ENCODE peak calls at places on chromosome 1, in eight cellular contexts. Z is AG04449; G is suprapubic skin; M is activated CD8-positive, alpha-beta T cell treated with anti-CD3 and anti-CD28 coated beads for 36 hours; L is stomach; F is tibial artery; V is NB4; S is GM06990. H is an unnamed sample.

GRCh38 chr1:243898278-243898677 is 48.2 kb upstream of the AKT3 start:
- DNase-seq in Z (no peak), G (no peak), M (no peak), L (no peak), F (no peak), V (no peak), S (no peak), H (no peak)

GRCh38 chr1:200962631-200963030 is 60.9 kb downstream of the KIF21B start:
- DNase-seq in Z (no peak), G (peak), M (no peak), L (no peak), F (no peak), V (no peak), S (no peak), H (no peak)

GRCh38 chr1:22105611-22106207 is 37.2 kb downstream of the WNT4 start:
- DNase-seq in Z (no peak), G (no peak), M (peak), L (no peak), F (no peak), V (peak), S (no peak), H (no peak)

GRCh38 chr1:154752273-154753030 is 117.6 kb downstream of the KCNN3 start:
- DNase-seq in Z (no peak), G (peak), M (peak), L (peak), F (no peak), V (peak), S (no peak), H (no peak)

GRCh38 chr1:171486048-171486519 is 754 bp downstream of the PRRC2C start:
- DNase-seq in Z (peak), G (no peak), M (peak), L (peak), F (no peak), V (peak), S (no peak), H (no peak)

GRCh38 chr1:930633-931138 is 7.0 kb downstream of the SAMD11 start:
- DNase-seq in Z (no peak), G (no peak), M (no peak), L (no peak), F (no peak), V (no peak), S (no peak), H (no peak)

GRCh38 chr1:67339623-67340343 is 32.1 kb downstream of the IL12RB2 start:
- DNase-seq in Z (no peak), G (no peak), M (peak), L (no peak), F (no peak), V (peak), S (peak), H (no peak)

GRCh38 chr1:169949139-169949538 is 55.4 kb upstream of the SCYL3 start:
- DNase-seq in Z (no peak), G (no peak), M (no peak), L (no peak), F (no peak), V (no peak), S (no peak), H (no peak)

GRCh38 chr1:31181515-31182343 is 58.0 kb downstream of the NKAIN1 start:
- DNase-seq in Z (no peak), G (no peak), M (peak), L (peak), F (peak), V (peak), S (peak), H (no peak)

GRCh38 chr1:205933672-205934618 is 9.3 kb downstream of the SLC26A9 start:
- DNase-seq in Z (no peak), G (no peak), M (no peak), L (no peak), F (no peak), V (peak), S (no peak), H (no peak)

GRCh38 chr1:151989131-151989868 is 4.4 kb downstream of the S100A10 start:
- DNase-seq in Z (no peak), G (peak), M (peak), L (peak), F (peak), V (peak), S (no peak), H (no peak)

GRCh38 chr1:31706384-31707058 is 2.7 kb upstream of the COL16A1 start:
- DNase-seq in Z (no peak), G (no peak), M (no peak), L (no peak), F (no peak), V (no peak), S (no peak), H (no peak)

GRCh38 chr1:173903827-173904226 is 13.3 kb downstream of the SERPINC1 start:
- DNase-seq in Z (no peak), G (no peak), M (no peak), L (no peak), F (no peak), V (no peak), S (no peak), H (no peak)

GRCh38 chr1:7930547-7931445 is 9.8 kb downstream of the TNFRSF9 start:
- DNase-seq in Z (no peak), G (no peak), M (peak), L (no peak), F (no peak), V (no peak), S (no peak), H (no peak)

GRCh38 chr1:166164995-166165660 is 1.7 kb downstream of the FAM78B start:
- DNase-seq in Z (no peak), G (peak), M (peak), L (peak), F (peak), V (no peak), S (peak), H (no peak)

GRCh38 chr1:186848509-186849130 is 19.9 kb downstream of the PLA2G4A start:
- DNase-seq in Z (no peak), G (no peak), M (no peak), L (no peak), F (no peak), V (no peak), S (no peak), H (no peak)

GRCh38 chr1:15381805-15382204 is 27.9 kb upstream of the EFHD2 start:
- DNase-seq in Z (no peak), G (no peak), M (no peak), L (no peak), F (no peak), V (no peak), S (no peak), H (no peak)

GRCh38 chr1:25695066-25695990 is 78.7 kb downstream of the MAN1C1 start:
- DNase-seq in Z (peak), G (peak), M (no peak), L (peak), F (peak), V (peak), S (no peak), H (no peak)

GRCh38 chr1:229855999-229856650 is 210.9 kb upstream of the GALNT2 start:
- DNase-seq in Z (no peak), G (no peak), M (peak), L (no peak), F (peak), V (peak), S (peak), H (no peak)

GRCh38 chr1:204615881-204616280 is 69.7 kb downstream of the LRRN2 start:
- DNase-seq in Z (no peak), G (no peak), M (no peak), L (no peak), F (no peak), V (no peak), S (no peak), H (no peak)

GRCh38 chr1:89523597-89524368 is 846 bp upstream of the LRRC8B start:
- DNase-seq in Z (no peak), G (no peak), M (peak), L (peak), F (peak), V (peak), S (no peak), H (no peak)

GRCh38 chr1:195697130-195697529 is 911.1 kb downstream of the KCNT2 start:
- DNase-seq in Z (no peak), G (no peak), M (no peak), L (no peak), F (no peak), V (no peak), S (peak), H (no peak)

GRCh38 chr1:170214117-170214979 is 68.6 kb downstream of the NTMT2 start:
- DNase-seq in Z (no peak), G (no peak), M (no peak), L (no peak), F (no peak), V (no peak), S (peak), H (no peak)

GRCh38 chr1:147073062-147073432 is 99.2 kb downstream of the PRKAB2 start:
- DNase-seq in Z (no peak), G (no peak), M (peak), L (no peak), F (no peak), V (no peak), S (no peak), H (no peak)

GRCh38 chr1:54310439-54311328 is 95.5 kb downstream of the SSBP3 start:
- DNase-seq in Z (no peak), G (no peak), M (peak), L (peak), F (no peak), V (peak), S (no peak), H (no peak)

GRCh38 chr1:109815809-109816791 is 52.4 kb upstream of the EPS8L3 start:
- DNase-seq in Z (no peak), G (no peak), M (no peak), L (no peak), F (peak), V (peak), S (peak), H (no peak)

GRCh38 chr1:227272428-227272827 is 45.9 kb downstream of the CDC42BPA start:
- DNase-seq in Z (no peak), G (no peak), M (no peak), L (no peak), F (no peak), V (no peak), S (no peak), H (no peak)

GRCh38 chr1:29590583-29591555 is 354.5 kb downstream of the PTPRU start:
- DNase-seq in Z (no peak), G (no peak), M (no peak), L (no peak), F (no peak), V (no peak), S (no peak), H (peak)

GRCh38 chr1:7223334-7224080 is 438.3 kb downstream of the CAMTA1 start:
- DNase-seq in Z (peak), G (no peak), M (no peak), L (no peak), F (no peak), V (no peak), S (no peak), H (peak)

GRCh38 chr1:119582801-119583200 is 65.3 kb downstream of the ZNF697 start:
- DNase-seq in Z (no peak), G (no peak), M (peak), L (peak), F (peak), V (peak), S (no peak), H (peak)

GRCh38 chr1:87093286-87093685 is 178.9 kb downstream of the HS2ST1 start:
- DNase-seq in Z (no peak), G (no peak), M (no peak), L (no peak), F (no peak), V (no peak), S (no peak), H (no peak)

GRCh38 chr1:45545553-45546310 is 4.9 kb upstream of the AKR1A1 start:
- DNase-seq in Z (no peak), G (no peak), M (no peak), L (no peak), F (no peak), V (no peak), S (peak), H (no peak)

GRCh38 chr1:164559342-164560070 is 522 bp downstream of the PBX1 start:
- DNase-seq in Z (no peak), G (peak), M (peak), L (no peak), F (peak), V (no peak), S (no peak), H (no peak)

GRCh38 chr1:234302334-234302962 is 70.8 kb upstream of the COA6 start:
- DNase-seq in Z (no peak), G (no peak), M (no peak), L (no peak), F (no peak), V (peak), S (no peak), H (no peak)

GRCh38 chr1:234533975-234534876 is 55.2 kb upstream of the TARBP1 start:
- DNase-seq in Z (peak), G (peak), M (no peak), L (peak), F (peak), V (no peak), S (no peak), H (peak)

GRCh38 chr1:186985889-186986491 is 157.2 kb downstream of the PLA2G4A start:
- DNase-seq in Z (no peak), G (no peak), M (no peak), L (no peak), F (no peak), V (peak), S (peak), H (no peak)

GRCh38 chr1:12745992-12746323 is at the start of gene CFAP107:
- DNase-seq in Z (no peak), G (no peak), M (no peak), L (no peak), F (no peak), V (no peak), S (no peak), H (no peak)

GRCh38 chr1:12739613-12740012 is 6.4 kb upstream of the CFAP107 start:
- DNase-seq in Z (no peak), G (no peak), M (no peak), L (no peak), F (no peak), V (no peak), S (no peak), H (no peak)

GRCh38 chr1:12748778-12749355 is 2.9 kb downstream of the CFAP107 start:
- DNase-seq in Z (no peak), G (no peak), M (no peak), L (no peak), F (no peak), V (no peak), S (no peak), H (no peak)

GRCh38 chr1:12741946-12742345 is 4.1 kb upstream of the CFAP107 start:
- DNase-seq in Z (no peak), G (no peak), M (no peak), L (no peak), F (no peak), V (no peak), S (no peak), H (no peak)

DNA sequence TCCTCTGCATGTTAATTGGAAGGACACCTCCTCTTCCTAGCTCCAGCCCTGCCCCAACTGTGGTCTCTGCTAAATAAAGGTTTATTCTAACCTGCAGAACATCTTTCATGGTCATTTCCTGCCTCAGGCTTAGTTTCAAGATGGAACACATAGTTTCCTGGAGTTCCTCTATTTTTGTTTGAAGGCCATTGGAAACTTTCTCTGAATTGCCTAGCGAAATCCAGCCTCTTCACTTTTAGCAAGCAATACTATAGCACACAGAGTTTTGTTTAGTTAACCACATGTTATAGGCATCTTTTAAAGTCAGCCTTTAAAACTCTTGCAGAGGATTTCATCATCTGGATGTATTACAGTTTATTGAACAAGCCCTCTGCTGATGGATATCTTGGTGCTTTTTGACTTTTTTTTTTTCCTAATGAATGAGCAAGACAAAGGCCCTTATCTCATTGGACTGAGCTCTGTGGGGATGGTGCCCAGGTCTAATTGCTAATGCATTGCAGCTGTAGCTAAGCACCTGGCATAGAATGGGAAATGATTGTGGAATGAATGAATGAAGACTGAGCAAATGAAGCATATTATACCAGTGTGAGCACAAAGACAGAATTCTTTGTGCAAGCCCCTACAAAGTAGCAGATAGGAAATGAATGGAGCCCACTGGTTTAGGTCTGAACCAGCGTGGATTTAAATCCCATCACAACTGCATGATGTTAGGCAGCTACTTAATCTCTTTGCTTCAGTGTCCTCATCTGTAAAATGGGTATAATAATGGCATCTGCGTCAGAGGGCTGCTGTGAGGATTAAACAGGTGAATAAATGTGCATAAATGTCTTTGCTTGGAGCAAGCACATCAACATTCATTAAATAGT is 641 bp upstream of the CFAP107 start:
- DNase-seq in Z (no peak), G (no peak), M (no peak), L (no peak), F (no peak), V (no peak), S (no peak), H (no peak)
- TF ChIP-seq CTCF in Z (no peak), G (no peak), M (no peak), L (no peak), F (no peak), V (no peak), S (no peak), H (no peak)

GRCh38 chr1:56808385-56808784 is 10.8 kb downstream of the FYB2 start:
- DNase-seq in Z (no peak), G (no peak), M (no peak), L (no peak), F (no peak), V (no peak), S (no peak), H (no peak)

GRCh38 chr1:56803561-56804156 is 15.5 kb downstream of the FYB2 start:
- DNase-seq in Z (no peak), G (no peak), M (peak), L (peak), F (no peak), V (peak), S (no peak), H (no peak)

GRCh38 chr1:56811331-56811730 is 7.9 kb downstream of the FYB2 start:
- DNase-seq in Z (no peak), G (no peak), M (no peak), L (peak), F (no peak), V (no peak), S (no peak), H (no peak)

DNA sequence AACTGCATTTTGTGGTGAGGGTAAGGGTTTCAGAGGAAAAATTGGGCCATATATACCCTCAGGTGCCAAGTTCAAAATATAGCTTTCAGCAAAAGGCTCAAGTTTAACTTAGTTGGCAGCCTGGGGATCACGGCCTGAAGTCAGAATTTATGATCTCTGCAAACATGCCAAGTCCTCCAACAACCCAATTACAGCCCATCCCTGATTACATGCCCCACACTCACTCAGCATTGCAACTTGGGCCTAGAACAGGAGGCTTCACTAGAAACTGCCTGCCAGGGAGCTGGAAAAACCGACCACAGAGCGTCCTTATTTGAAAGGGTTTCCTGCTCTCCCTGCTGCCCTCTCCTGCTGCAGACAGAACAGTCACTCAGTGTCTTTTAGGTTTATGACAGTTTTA is 12.4 kb downstream of the FYB2 start:
- DNase-seq in Z (no peak), G (no peak), M (no peak), L (no peak), F (no peak), V (no peak), S (no peak), H (no peak)
- TF ChIP-seq CTCF in Z (no peak), G (no peak), M (no peak), L (no peak), F (no peak), V (no peak), S (no peak), H (peak)

DNA sequence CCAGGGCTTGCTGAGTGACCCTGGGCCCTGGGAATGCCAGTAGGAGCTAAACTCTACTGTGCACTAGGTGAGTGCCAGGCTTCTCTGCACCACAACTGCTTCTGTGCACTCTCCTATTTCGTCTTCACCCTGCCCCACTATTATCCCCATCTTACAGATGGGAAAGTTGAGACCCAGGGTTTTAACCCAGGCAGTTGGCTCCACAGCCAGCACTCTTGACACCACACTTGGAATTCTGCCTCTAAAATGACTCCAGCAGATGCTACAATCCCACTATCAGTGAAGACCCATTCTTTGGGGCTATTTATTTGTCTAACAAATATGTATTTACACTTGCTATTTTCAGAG is 56.1 kb downstream of the FOXO6 start:
- DNase-seq in Z (no peak), G (no peak), M (no peak), L (no peak), F (no peak), V (no peak), S (no peak), H (no peak)
- TF ChIP-seq CTCF in Z (no peak), G (no peak), M (no peak), L (no peak), F (no peak), V (no peak), S (no peak), H (peak)

GRCh38 chr1:55582078-55582477 is 366.9 kb upstream of the USP24 start:
- DNase-seq in Z (no peak), G (no peak), M (no peak), L (no peak), F (no peak), V (no peak), S (no peak), H (no peak)
- TF ChIP-seq CTCF in Z (no peak), G (no peak), M (no peak), L (no peak), F (no peak), V (no peak), S (no peak), H (no peak)

GRCh38 chr1:183550915-183551314 is 39.3 kb downstream of the NCF2 start:
- DNase-seq in Z (no peak), G (no peak), M (no peak), L (no peak), F (no peak), V (no peak), S (no peak), H (no peak)

GRCh38 chr1:183554577-183554976 is 35.7 kb downstream of the NCF2 start:
- DNase-seq in Z (no peak), G (no peak), M (no peak), L (no peak), F (no peak), V (no peak), S (no peak), H (no peak)

GRCh38 chr1:183548136-183548535 is 42.1 kb downstream of the NCF2 start:
- DNase-seq in Z (no peak), G (no peak), M (no peak), L (no peak), F (no peak), V (no peak), S (no peak), H (no peak)

GRCh38 chr1:183553769-183554168 is 36.5 kb downstream of the NCF2 start:
- DNase-seq in Z (no peak), G (no peak), M (no peak), L (no peak), F (no peak), V (no peak), S (no peak), H (no peak)

DNA sequence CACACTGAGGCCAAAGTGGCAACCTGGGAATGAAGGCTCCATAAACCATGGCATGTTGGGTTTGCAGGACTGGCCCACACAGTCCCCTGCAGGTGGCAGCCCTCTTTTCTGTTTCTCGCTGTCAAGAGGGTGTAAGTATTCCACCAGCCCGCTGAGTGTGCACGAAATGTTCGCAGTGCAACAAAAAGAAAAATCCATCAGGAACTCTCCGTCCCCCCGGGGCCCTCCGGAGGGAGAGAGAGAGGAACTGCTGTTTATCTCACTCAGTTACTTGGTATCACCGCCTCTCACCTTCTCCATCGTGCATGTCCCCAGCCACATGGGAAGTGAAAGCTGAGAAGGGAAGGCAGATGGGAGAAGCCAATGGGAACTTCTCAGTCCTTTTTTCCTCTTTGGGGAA is 38.3 kb downstream of the NCF2 start:
- DNase-seq in Z (no peak), G (no peak), M (no peak), L (no peak), F (no peak), V (no peak), S (no peak), H (no peak)
- TF ChIP-seq CTCF in Z (no peak), G (no peak), M (no peak), L (no peak), F (no peak), V (no peak), S (peak), H (no peak)